ENCODE peak calls at places on chromosomes 6 and 20, in seven cellular contexts. H is HCT116, X is K562, U is HepG2, W is GM12878, L is H1, M is SK-N-SH. T is an unnamed sample.

GRCh38 chr6:166507809-166508373 is 78.6 kb downstream of the RAMACL start:
- DNase-seq in H (no peak), X (no peak), U (no peak), W (no peak), L (no peak), M (no peak), T (no peak)

GRCh38 chr20:24665741-24666191 is 196.3 kb downstream of the SYNDIG1 start:
- DNase-seq in H (no peak), X (no peak), U (no peak), W (no peak), L (no peak), M (no peak), T (no peak)

GRCh38 chr20:19696620-19697019 is 61.4 kb upstream of the RIN2 start:
- DNase-seq in H (no peak), X (no peak), U (no peak), W (no peak), L (no peak), M (no peak), T (no peak)

GRCh38 chr6:33589723-33590530 is 9.9 kb upstream of the BAK1 start:
- DNase-seq in H (peak; percentile 87), X (peak; percentile 81), U (peak; percentile 97), W (peak; percentile 37), L (peak; percentile 89), M (peak; percentile 84), T (peak; percentile 93)

GRCh38 chr20:45872626-45873025 is 8.4 kb upstream of the ZSWIM1 start:
- DNase-seq in H (no peak), X (no peak), U (peak; percentile 45), W (no peak), L (no peak), M (no peak), T (no peak)

GRCh38 chr20:36199293-36200257 is 36.7 kb upstream of the AAR2 start:
- DNase-seq in H (peak; percentile 45), X (peak; percentile 83), U (peak; percentile 83), W (no peak), L (peak; percentile 96), M (peak; percentile 86), T (peak; percentile 68)

GRCh38 chr6:119575721-119576120 is 226.2 kb upstream of the MAN1A1 start:
- DNase-seq in H (no peak), X (no peak), U (no peak), W (no peak), L (no peak), M (no peak), T (no peak)

GRCh38 chr6:119562168-119562567 is 212.6 kb upstream of the MAN1A1 start:
- DNase-seq in H (no peak), X (no peak), U (no peak), W (no peak), L (no peak), M (no peak), T (no peak)

GRCh38 chr6:46392294-46392693 is 99.0 kb downstream of the RCAN2 start:
- DNase-seq in H (no peak), X (no peak), U (no peak), W (no peak), L (no peak), M (no peak), T (no peak)

GRCh38 chr20:32651537-32651936 is 22.2 kb downstream of the C20orf203 start:
- DNase-seq in H (no peak), X (peak; percentile 3), U (no peak), W (no peak), L (no peak), M (no peak), T (no peak)

GRCh38 chr6:21816231-21816630 is 222.7 kb downstream of the SOX4 start:
- DNase-seq in H (no peak), X (no peak), U (no peak), W (no peak), L (no peak), M (no peak), T (no peak)

GRCh38 chr6:163634514-163635171 is 220.1 kb downstream of the QKI start:
- DNase-seq in H (no peak), X (no peak), U (no peak), W (no peak), L (no peak), M (no peak), T (no peak)

GRCh38 chr6:129750390-129750789 is 40.4 kb upstream of the ARHGAP18 start:
- DNase-seq in H (no peak), X (no peak), U (no peak), W (no peak), L (no peak), M (no peak), T (no peak)

GRCh38 chr20:45611054-45611453 is 18.5 kb upstream of the WFDC10A start:
- DNase-seq in H (peak; percentile 39), X (no peak), U (no peak), W (no peak), L (no peak), M (no peak), T (no peak)

GRCh38 chr6:31718294-31718693 is 3.1 kb downstream of the LY6G6D start:
- DNase-seq in H (peak; percentile 71), X (no peak), U (no peak), W (no peak), L (no peak), M (no peak), T (no peak)

DNA sequence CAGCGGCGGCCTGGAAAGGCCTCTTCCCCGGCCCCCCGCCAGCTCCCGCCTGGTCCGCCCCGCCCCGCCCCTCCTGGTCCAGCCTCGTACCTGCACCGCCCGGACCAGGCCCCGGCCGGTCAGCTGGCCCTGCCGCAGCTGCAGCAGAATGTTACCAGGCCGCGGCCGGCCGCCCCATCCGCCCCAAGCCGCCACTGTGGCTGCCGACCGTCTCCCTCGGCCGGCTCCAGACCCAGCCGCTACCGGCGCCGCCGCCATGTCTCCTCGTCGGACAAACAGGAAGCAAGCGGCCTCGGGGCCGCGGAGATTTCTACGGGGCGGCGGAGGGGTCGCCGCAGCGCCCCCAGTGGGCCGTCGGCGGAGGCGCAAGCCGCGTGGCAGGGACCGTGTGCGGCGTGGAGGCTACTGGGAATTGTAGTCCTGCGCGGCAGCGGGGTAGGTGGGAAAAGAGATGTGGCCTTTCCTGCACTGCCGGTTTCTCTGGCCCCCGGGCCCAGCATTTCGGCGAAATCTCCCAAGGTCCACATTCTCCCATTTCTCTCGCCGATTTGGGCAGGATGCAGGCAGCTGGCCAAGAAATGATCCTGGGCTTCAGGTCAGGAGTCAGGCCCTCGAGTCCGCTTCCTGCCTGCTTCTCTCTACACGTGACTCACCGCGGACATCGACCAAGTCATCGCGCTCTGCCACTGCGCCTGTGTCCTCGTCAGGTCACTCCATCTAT is at the start of gene TRPC4AP:
- DNase-seq in H (peak; percentile 76), X (peak; percentile 88), U (peak; percentile 92), W (peak; percentile 57), L (peak; percentile 92), M (peak; percentile 94), T (peak; percentile 75)
- TF ChIP-seq SIN3A in H (peak; percentile 66), X (peak; percentile 96), U (peak; percentile 96), W (peak; percentile 92), L (peak; percentile 56), M (peak; percentile 93), T (peak; percentile 95)

GRCh38 chr6:142907544-142907943 is 37.4 kb downstream of the HIVEP2 start:
- DNase-seq in H (no peak), X (no peak), U (no peak), W (no peak), L (no peak), M (no peak), T (no peak)
- TF ChIP-seq SIN3A in H (no peak), X (no peak), U (no peak), W (no peak), L (no peak), M (no peak), T (no peak)

GRCh38 chr6:150492941-150493340 is 106.7 kb upstream of the PLEKHG1 start:
- DNase-seq in H (no peak), X (no peak), U (no peak), W (no peak), L (no peak), M (no peak), T (no peak)
- TF ChIP-seq SIN3A in H (no peak), X (no peak), U (no peak), W (no peak), L (no peak), M (no peak), T (no peak)

GRCh38 chr20:362271-363254 is 15.7 kb downstream of the NRSN2 start:
- DNase-seq in H (peak; percentile 95), X (peak; percentile 30), U (peak; percentile 99), W (no peak), L (no peak), M (peak; percentile 74), T (no peak)
- TF ChIP-seq SIN3A in H (no peak), X (no peak), U (peak; percentile 89), W (no peak), L (peak; percentile 24), M (peak; percentile 63), T (no peak)

GRCh38 chr6:160079686-160080043 is 42.0 kb upstream of the SLC22A1 start:
- DNase-seq in H (no peak), X (no peak), U (no peak), W (no peak), L (no peak), M (no peak), T (no peak)

GRCh38 chr6:160080097-160080496 is 41.5 kb upstream of the SLC22A1 start:
- DNase-seq in H (no peak), X (no peak), U (no peak), W (no peak), L (no peak), M (no peak), T (no peak)

GRCh38 chr6:160078883-160079685 is 42.5 kb upstream of the SLC22A1 start:
- DNase-seq in H (no peak), X (no peak), U (no peak), W (no peak), L (no peak), M (no peak), T (no peak)

GRCh38 chr6:160076009-160076408 is 45.6 kb upstream of the SLC22A1 start:
- DNase-seq in H (no peak), X (no peak), U (no peak), W (no peak), L (no peak), M (no peak), T (no peak)

DNA sequence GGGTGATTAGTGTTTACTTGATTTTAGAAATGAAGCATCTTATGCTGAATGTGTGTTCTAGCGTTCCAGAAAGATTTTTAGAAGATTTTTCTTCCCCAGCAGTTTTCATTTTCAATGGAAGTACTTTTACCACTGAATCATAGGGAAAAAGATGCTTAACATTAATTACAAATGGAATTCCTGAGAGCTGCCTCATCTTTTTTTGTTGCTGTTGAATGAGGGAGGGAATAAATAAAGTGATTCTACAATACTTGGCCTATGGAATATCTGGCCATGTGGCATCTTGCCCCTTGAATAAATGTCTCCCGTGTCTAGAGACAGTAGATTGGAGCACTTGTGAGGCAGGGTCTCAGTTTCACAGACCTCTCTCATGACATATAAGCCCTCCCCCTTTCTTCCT is 44.1 kb upstream of the SLC22A1 start:
- DNase-seq in H (no peak), X (no peak), U (no peak), W (no peak), L (no peak), M (no peak), T (no peak)
- TF ChIP-seq SIN3A in H (no peak), X (no peak), U (no peak), W (no peak), L (no peak), M (no peak), T (no peak)